ENCODE peak calls at places on chromosomes 6 and 20, in nine cellular contexts. E is left ventricle myocardium inferior; A is GM03348; T is activated CD4-positive, alpha-beta memory T cell treated with anti-CD3 and anti-CD28 coated beads, Interleukin-2, amount 10 ng/mL, durations not matched to agents 7 days and 5 days; C is putamen; Q is NCI-H2029; P is T-cell; U is naive thymus-derived CD4-positive, alpha-beta T cell; L is stimulated activated CD8-positive, alpha-beta memory T cell treated with anti-CD3 and anti-CD28 coated beads, Interleukin-4, amount 100 ng/mL, for 48 hours. G is an unnamed sample.

GRCh38 chr20:44017905-44018683 is 103.4 kb downstream of the TOX2 start:
- DNase-seq in E (no peak), C (no peak), T (no peak), L (no peak), Q (peak; percentile 96), U (no peak), A (peak; percentile 59), P (no peak), G (no peak)

GRCh38 chr20:57076202-57076651 is 190.2 kb downstream of the BMP7 start:
- DNase-seq in Q (no peak), L (no peak), A (peak; percentile 50), T (no peak), U (no peak), E (no peak), C (no peak), P (no peak), G (no peak)

GRCh38 chr6:127117979-127118504 is 429 bp upstream of the RSPO3 start:
- DNase-seq in U (no peak), A (peak; percentile 26), T (no peak), L (no peak), P (no peak), E (no peak), C (no peak), Q (no peak), G (no peak)

GRCh38 chr6:154931741-154932424 is 63.2 kb upstream of the TIAM2 start:
- DNase-seq in U (no peak), A (peak; percentile 60), C (no peak), L (no peak), T (no peak), E (no peak), Q (no peak), P (no peak), G (no peak)

GRCh38 chr6:150445486-150445885 is 76.7 kb downstream of the IYD start:
- DNase-seq in E (no peak), U (no peak), Q (no peak), L (no peak), A (no peak), P (no peak), T (no peak), C (no peak), G (no peak)

GRCh38 chr6:72218125-72218524 is 331.8 kb downstream of the RIMS1 start:
- DNase-seq in Q (no peak), C (no peak), L (no peak), U (no peak), P (no peak), E (no peak), T (no peak), A (peak; percentile 46), G (no peak)

GRCh38 chr6:26121141-26122004 is 34.1 kb downstream of the HFE start:
- DNase-seq in E (no peak), L (no peak), U (no peak), P (no peak), Q (no peak), T (no peak), A (no peak), C (no peak), G (no peak)

GRCh38 chr20:43334080-43334479 is 123.6 kb upstream of the SRSF6 start:
- DNase-seq in P (no peak), T (no peak), E (no peak), Q (no peak), U (no peak), C (no peak), L (no peak), A (no peak), G (no peak)

GRCh38 chr6:121897337-121897760 is 461.9 kb downstream of the GJA1 start:
- DNase-seq in L (no peak), C (peak; percentile 5), E (no peak), Q (no peak), T (no peak), U (no peak), A (no peak), P (no peak), G (no peak)

GRCh38 chr20:45907219-45907948 is 4.6 kb downstream of the PLTP start:
- DNase-seq in Q (no peak), L (no peak), P (no peak), U (no peak), A (no peak), T (no peak), C (no peak), E (no peak), G (no peak)

GRCh38 chr6:22906091-22906549 is 336.8 kb downstream of the HDGFL1 start:
- DNase-seq in C (no peak), T (no peak), U (no peak), Q (peak; percentile 27), P (no peak), E (no peak), A (peak; percentile 66), L (no peak), G (no peak)